ENCODE peak calls at places on chromosomes 6 and 20, in ten cellular contexts. F is left ventricle myocardium inferior; Y is iris pigment epithelial cell; O is CD8-positive, alpha-beta T cell; R is Daoy; W is neural crest cell; V is G401; D is heart right ventricle; E is NCI-H2029; Q is psoas muscle. J is an unnamed sample.

GRCh38 chr6:28360961-28361360 is 11.2 kb downstream of the ZKSCAN3 start:
- DNase-seq in F (no peak), Y (no peak), O (no peak), R (no peak), W (no peak), V (no peak), D (no peak), E (no peak), Q (no peak), J (no peak)

GRCh38 chr6:167428664-167429063 is 103.8 kb downstream of the TTLL2 start:
- DNase-seq in F (no peak), Y (no peak), O (no peak), R (no peak), W (no peak), V (no peak), D (no peak), E (no peak), Q (no peak), J (no peak)

GRCh38 chr6:125153541-125154183 is at the start of gene TPD52L1:
- DNase-seq in F (peak; percentile 81), Y (peak; percentile 62), O (peak; percentile 7), R (peak; percentile 78), W (peak; percentile 47), V (peak; percentile 73), D (peak; percentile 81), E (peak; percentile 97), Q (peak; percentile 95), J (peak; percentile 88)

GRCh38 chr6:163600331-163600730 is 185.8 kb downstream of the QKI start:
- DNase-seq in F (no peak), Y (no peak), O (no peak), R (no peak), W (no peak), V (no peak), D (no peak), E (no peak), Q (no peak), J (no peak)

GRCh38 chr6:170102582-170103481 is 188.0 kb downstream of the DLL1 start:
- DNase-seq in F (no peak), Y (no peak), O (no peak), R (no peak), W (no peak), V (no peak), D (no peak), E (no peak), Q (no peak), J (no peak)

GRCh38 chr20:9838378-9839295 is at the start of gene PAK5:
- DNase-seq in F (no peak), Y (peak; percentile 36), O (no peak), R (peak; percentile 88), W (peak; percentile 81), V (peak; percentile 94), D (no peak), E (peak; percentile 73), Q (no peak), J (peak; percentile 61)

GRCh38 chr20:36631651-36632050 is 14.3 kb downstream of the SLA2 start:
- DNase-seq in F (no peak), Y (peak; percentile 16), O (no peak), R (no peak), W (no peak), V (no peak), D (no peak), E (no peak), Q (no peak), J (no peak)

GRCh38 chr6:19759117-19759880 is 77.9 kb upstream of the ID4 start:
- DNase-seq in F (no peak), Y (peak; percentile 59), O (no peak), R (peak; percentile 78), W (no peak), V (no peak), D (no peak), E (no peak), Q (no peak), J (no peak)

GRCh38 chr6:34237722-34238506 is 1.2 kb downstream of the HMGA1 start:
- DNase-seq in F (no peak), Y (peak; percentile 40), O (no peak), R (peak; percentile 83), W (peak; percentile 49), V (no peak), D (peak; percentile 45), E (no peak), Q (peak; percentile 67), J (peak; percentile 70)